ENCODE peak calls at places on chromosomes 7 and 10, in ten cellular contexts. R, I, F, A, W, Y, P, N, O and K are unnamed samples.

GRCh38 chr7:12092499-12093130 is 118.5 kb upstream of the TMEM106B start:
- DNase-seq in R (no peak), I (no peak), F (no peak), A (no peak), W (no peak), Y (no peak), P (no peak), N (peak), O (peak), K (no peak)

GRCh38 chr10:13671874-13672273 is 85.1 kb downstream of the PRPF18 start:
- DNase-seq in R (no peak), I (no peak), F (no peak), A (no peak), W (no peak), Y (no peak), P (no peak), N (no peak), O (no peak), K (no peak)

GRCh38 chr7:143934526-143935340 is at the start of gene OR2F2:
- DNase-seq in R (no peak), I (no peak), F (no peak), A (no peak), W (no peak), Y (no peak), P (no peak), N (peak), O (no peak), K (no peak)

GRCh38 chr10:24446739-24447138 is 237.8 kb downstream of the KIAA1217 start:
- DNase-seq in R (no peak), I (no peak), F (no peak), A (no peak), W (no peak), Y (no peak), P (no peak), N (peak), O (no peak), K (no peak)

GRCh38 chr7:101959829-101960228 is 142.4 kb downstream of the CUX1 start:
- DNase-seq in R (no peak), I (no peak), F (no peak), A (no peak), W (no peak), Y (no peak), P (no peak), N (no peak), O (no peak), K (no peak)

GRCh38 chr10:95404864-95405263 is 114.1 kb upstream of the PDLIM1 start:
- DNase-seq in R (no peak), I (no peak), F (no peak), A (no peak), W (no peak), Y (no peak), P (no peak), N (no peak), O (no peak), K (no peak)

GRCh38 chr7:11127112-11127785 is 153.6 kb downstream of the PHF14 start:
- DNase-seq in R (no peak), I (no peak), F (no peak), A (no peak), W (no peak), Y (no peak), P (no peak), N (no peak), O (no peak), K (no peak)

GRCh38 chr7:44235066-44235465 is 34.3 kb downstream of the YKT6 start:
- DNase-seq in R (no peak), I (no peak), F (no peak), A (no peak), W (no peak), Y (no peak), P (no peak), N (no peak), O (no peak), K (no peak)

GRCh38 chr10:113059001-113059780 is 109.1 kb downstream of the TCF7L2 start:
- DNase-seq in R (no peak), I (no peak), F (no peak), A (no peak), W (no peak), Y (no peak), P (no peak), N (peak), O (no peak), K (no peak)